ENCODE peak calls at places on chromosomes 11 and 22, in ten cellular contexts. X is stimulated activated CD4-positive, alpha-beta T cell treated with anti-CD3 and anti-CD28 coated beads, TNF-alpha, amount 100 ng/mL, for 4 hours; H is stimulated activated CD8-positive, alpha-beta memory T cell treated with anti-CD3 and anti-CD28 coated beads, Interleukin-4, amount 100 ng/mL, for 1 hour; Z is NCI-H1092; Q is AG08396; E is fibroblast of the conjunctiva; J is T follicular helper cell; O is neuronal stem cell; P is LHCN-M2; R is dorsolateral prefrontal cortex. M is an unnamed sample.

GRCh38 chr22:20530368-20531153 is 23.2 kb downstream of the MED15 start:
- DNase-seq in X (no peak), H (no peak), Z (no peak), Q (peak; percentile 57), E (no peak), J (no peak), O (no peak), P (peak; percentile 86), R (no peak), M (no peak)

GRCh38 chr11:117933930-117934329 is 4.7 kb upstream of the TMPRSS13 start:
- DNase-seq in X (no peak), H (no peak), Z (no peak), Q (no peak), E (no peak), J (no peak), O (no peak), P (no peak), R (peak; percentile 1), M (no peak)

GRCh38 chr11:88421530-88421929 is 84.0 kb upstream of the CTSC start:
- DNase-seq in X (peak; percentile 2), H (no peak), Z (no peak), Q (no peak), E (no peak), J (no peak), O (no peak), P (peak; percentile 79), R (no peak), M (no peak)

GRCh38 chr22:23200896-23201295 is 20.6 kb downstream of the BCR start:
- DNase-seq in X (no peak), H (no peak), Z (no peak), Q (no peak), E (no peak), J (no peak), O (no peak), P (no peak), R (no peak), M (no peak)

GRCh38 chr11:70559516-70559915 is 161.2 kb downstream of the CTTN start:
- DNase-seq in X (no peak), H (no peak), Z (no peak), Q (no peak), E (no peak), J (no peak), O (no peak), P (no peak), R (no peak), M (no peak)

GRCh38 chr22:37674951-37675929 is at the start of gene LGALS1:
- DNase-seq in X (no peak), H (no peak), Z (peak; percentile 9), Q (peak; percentile 96), E (peak; percentile 98), J (peak; percentile 16), O (no peak), P (peak; percentile 98), R (peak; percentile 90), M (peak; percentile 98)

GRCh38 chr22:45430871-45431270 is 17.4 kb downstream of the RIBC2 start:
- DNase-seq in X (no peak), H (no peak), Z (no peak), Q (no peak), E (no peak), J (no peak), O (no peak), P (no peak), R (no peak), M (no peak)

GRCh38 chr11:122007611-122008071 is 108.4 kb downstream of the BLID start:
- DNase-seq in X (no peak), H (no peak), Z (peak; percentile 65), Q (no peak), E (peak; percentile 61), J (no peak), O (no peak), P (peak; percentile 65), R (peak; percentile 36), M (no peak)